ENCODE peak calls at places on chromosomes 16 and 17, in six cellular contexts. One of them, this sample, is unnamed.

GRCh38 chr16:2464333-2464732 is 4.4 kb downstream of the TEDC2 start:
- DNase-seq in pulmonary artery endothelial cell: no peak
- DNase-seq in CD8-positive, alpha-beta T cell: no peak
- DNase-seq in Caki2: no peak
- DNase-seq in HEK293T: no peak
- DNase-seq in activated T-helper 1 cell treated with Interleukin-2 at 50 U/mL for 16 hours: no peak
- DNase-seq in this sample: no peak

GRCh38 chr16:68367034-68367433 is 56.2 kb downstream of the PRMT7 start:
- DNase-seq in pulmonary artery endothelial cell: no peak
- DNase-seq in CD8-positive, alpha-beta T cell: no peak
- DNase-seq in Caki2: no peak
- DNase-seq in HEK293T: peak; percentile 70
- DNase-seq in activated T-helper 1 cell treated with Interleukin-2 at 50 U/mL for 16 hours: peak; percentile 17
- DNase-seq in this sample: no peak

GRCh38 chr16:51565149-51565548 is 414.1 kb upstream of the SALL1 start:
- DNase-seq in pulmonary artery endothelial cell: no peak
- DNase-seq in CD8-positive, alpha-beta T cell: no peak
- DNase-seq in Caki2: no peak
- DNase-seq in HEK293T: no peak
- DNase-seq in activated T-helper 1 cell treated with Interleukin-2 at 50 U/mL for 16 hours: no peak
- DNase-seq in this sample: no peak

GRCh38 chr17:21370430-21370829 is 5.7 kb upstream of the KCNJ12 start:
- DNase-seq in pulmonary artery endothelial cell: no peak
- DNase-seq in CD8-positive, alpha-beta T cell: no peak
- DNase-seq in Caki2: no peak
- DNase-seq in HEK293T: peak; percentile 44
- DNase-seq in activated T-helper 1 cell treated with Interleukin-2 at 50 U/mL for 16 hours: no peak
- DNase-seq in this sample: no peak

GRCh38 chr16:89700649-89701424 is 668 bp downstream of the SPATA2L start:
- DNase-seq in pulmonary artery endothelial cell: no peak
- DNase-seq in CD8-positive, alpha-beta T cell: peak; percentile 38
- DNase-seq in Caki2: peak; percentile 62
- DNase-seq in HEK293T: peak; percentile 54
- DNase-seq in activated T-helper 1 cell treated with Interleukin-2 at 50 U/mL for 16 hours: peak; percentile 47
- DNase-seq in this sample: no peak

GRCh38 chr17:41492771-41493170 is 3.1 kb upstream of the KRT36 start:
- DNase-seq in pulmonary artery endothelial cell: peak; percentile 69
- DNase-seq in CD8-positive, alpha-beta T cell: no peak
- DNase-seq in Caki2: no peak
- DNase-seq in HEK293T: peak; percentile 29
- DNase-seq in activated T-helper 1 cell treated with Interleukin-2 at 50 U/mL for 16 hours: no peak
- DNase-seq in this sample: peak; percentile 62

GRCh38 chr17:2926019-2926650 is 129.9 kb downstream of the RAP1GAP2 start:
- DNase-seq in pulmonary artery endothelial cell: no peak
- DNase-seq in CD8-positive, alpha-beta T cell: no peak
- DNase-seq in Caki2: no peak
- DNase-seq in HEK293T: no peak
- DNase-seq in activated T-helper 1 cell treated with Interleukin-2 at 50 U/mL for 16 hours: no peak
- DNase-seq in this sample: no peak

GRCh38 chr16:2813661-2814288 is 3.3 kb upstream of the PRSS21 start:
- DNase-seq in pulmonary artery endothelial cell: no peak
- DNase-seq in CD8-positive, alpha-beta T cell: no peak
- DNase-seq in Caki2: no peak
- DNase-seq in HEK293T: no peak
- DNase-seq in activated T-helper 1 cell treated with Interleukin-2 at 50 U/mL for 16 hours: no peak
- DNase-seq in this sample: no peak

GRCh38 chr16:53870831-53871230 is 166.9 kb downstream of the FTO start:
- DNase-seq in pulmonary artery endothelial cell: no peak
- DNase-seq in CD8-positive, alpha-beta T cell: no peak
- DNase-seq in Caki2: no peak
- DNase-seq in HEK293T: no peak
- DNase-seq in activated T-helper 1 cell treated with Interleukin-2 at 50 U/mL for 16 hours: no peak
- DNase-seq in this sample: no peak

GRCh38 chr17:19274893-19275292 is 37.7 kb downstream of the EPN2 start:
- DNase-seq in pulmonary artery endothelial cell: no peak
- DNase-seq in CD8-positive, alpha-beta T cell: no peak
- DNase-seq in Caki2: no peak
- DNase-seq in HEK293T: no peak
- DNase-seq in activated T-helper 1 cell treated with Interleukin-2 at 50 U/mL for 16 hours: no peak
- DNase-seq in this sample: no peak

GRCh38 chr17:81842725-81843504 is 8.1 kb upstream of the PPP1R27 start:
- DNase-seq in pulmonary artery endothelial cell: no peak
- DNase-seq in CD8-positive, alpha-beta T cell: no peak
- DNase-seq in Caki2: no peak
- DNase-seq in HEK293T: no peak
- DNase-seq in activated T-helper 1 cell treated with Interleukin-2 at 50 U/mL for 16 hours: no peak
- DNase-seq in this sample: no peak

GRCh38 chr16:12674096-12674495 is 129.6 kb downstream of the CPPED1 start:
- DNase-seq in pulmonary artery endothelial cell: peak; percentile 24
- DNase-seq in CD8-positive, alpha-beta T cell: no peak
- DNase-seq in Caki2: no peak
- DNase-seq in HEK293T: no peak
- DNase-seq in activated T-helper 1 cell treated with Interleukin-2 at 50 U/mL for 16 hours: no peak
- DNase-seq in this sample: no peak

GRCh38 chr17:19753661-19754463 is 5.8 kb upstream of the ALDH3A1 start:
- DNase-seq in pulmonary artery endothelial cell: no peak
- DNase-seq in CD8-positive, alpha-beta T cell: no peak
- DNase-seq in Caki2: peak; percentile 68
- DNase-seq in HEK293T: no peak
- DNase-seq in activated T-helper 1 cell treated with Interleukin-2 at 50 U/mL for 16 hours: no peak
- DNase-seq in this sample: no peak

GRCh38 chr16:2810651-2811050 is 6.4 kb upstream of the PRSS21 start:
- DNase-seq in pulmonary artery endothelial cell: no peak
- DNase-seq in CD8-positive, alpha-beta T cell: no peak
- DNase-seq in Caki2: no peak
- DNase-seq in HEK293T: no peak
- DNase-seq in activated T-helper 1 cell treated with Interleukin-2 at 50 U/mL for 16 hours: no peak
- DNase-seq in this sample: no peak

GRCh38 chr16:68499011-68499410 is 40.1 kb upstream of the ZFP90 start:
- DNase-seq in pulmonary artery endothelial cell: no peak
- DNase-seq in CD8-positive, alpha-beta T cell: no peak
- DNase-seq in Caki2: no peak
- DNase-seq in HEK293T: no peak
- DNase-seq in activated T-helper 1 cell treated with Interleukin-2 at 50 U/mL for 16 hours: no peak
- DNase-seq in this sample: no peak

GRCh38 chr17:82331345-82331939 is 2.1 kb downstream of the SECTM1 start:
- DNase-seq in pulmonary artery endothelial cell: no peak
- DNase-seq in CD8-positive, alpha-beta T cell: no peak
- DNase-seq in Caki2: no peak
- DNase-seq in HEK293T: no peak
- DNase-seq in activated T-helper 1 cell treated with Interleukin-2 at 50 U/mL for 16 hours: no peak
- DNase-seq in this sample: no peak

GRCh38 chr16:2749936-2750335 is 2.5 kb upstream of the SRRM2 start:
- DNase-seq in pulmonary artery endothelial cell: no peak
- DNase-seq in CD8-positive, alpha-beta T cell: no peak
- DNase-seq in Caki2: no peak
- DNase-seq in HEK293T: no peak
- DNase-seq in activated T-helper 1 cell treated with Interleukin-2 at 50 U/mL for 16 hours: no peak
- DNase-seq in this sample: no peak

GRCh38 chr17:37483311-37484039 is 6.2 kb upstream of the DUSP14 start:
- DNase-seq in pulmonary artery endothelial cell: no peak
- DNase-seq in CD8-positive, alpha-beta T cell: no peak
- DNase-seq in Caki2: no peak
- DNase-seq in HEK293T: no peak
- DNase-seq in activated T-helper 1 cell treated with Interleukin-2 at 50 U/mL for 16 hours: no peak
- DNase-seq in this sample: peak; percentile 69

GRCh38 chr17:31724026-31724425 is 135.0 kb downstream of the COPRS start:
- DNase-seq in pulmonary artery endothelial cell: peak; percentile 57
- DNase-seq in CD8-positive, alpha-beta T cell: no peak
- DNase-seq in Caki2: peak; percentile 21
- DNase-seq in HEK293T: no peak
- DNase-seq in activated T-helper 1 cell treated with Interleukin-2 at 50 U/mL for 16 hours: no peak
- DNase-seq in this sample: no peak

GRCh38 chr17:78132086-78132676 is 1.6 kb downstream of the TMC8 start:
- DNase-seq in pulmonary artery endothelial cell: no peak
- DNase-seq in CD8-positive, alpha-beta T cell: peak; percentile 44
- DNase-seq in Caki2: no peak
- DNase-seq in HEK293T: no peak
- DNase-seq in activated T-helper 1 cell treated with Interleukin-2 at 50 U/mL for 16 hours: peak; percentile 58
- DNase-seq in this sample: no peak

GRCh38 chr16:81553080-81553813 is 108.6 kb downstream of the CMIP start:
- DNase-seq in pulmonary artery endothelial cell: no peak
- DNase-seq in CD8-positive, alpha-beta T cell: no peak
- DNase-seq in Caki2: no peak
- DNase-seq in HEK293T: no peak
- DNase-seq in activated T-helper 1 cell treated with Interleukin-2 at 50 U/mL for 16 hours: no peak
- DNase-seq in this sample: no peak

GRCh38 chr17:50079334-50080095 is 15.6 kb upstream of the PDK2 start:
- DNase-seq in pulmonary artery endothelial cell: no peak
- DNase-seq in CD8-positive, alpha-beta T cell: no peak
- DNase-seq in Caki2: no peak
- DNase-seq in HEK293T: peak; percentile 49
- DNase-seq in activated T-helper 1 cell treated with Interleukin-2 at 50 U/mL for 16 hours: no peak
- DNase-seq in this sample: no peak

GRCh38 chr16:70804153-70804728 is 3.3 kb upstream of the VAC14 start:
- DNase-seq in pulmonary artery endothelial cell: peak; percentile 71
- DNase-seq in CD8-positive, alpha-beta T cell: no peak
- DNase-seq in Caki2: no peak
- DNase-seq in HEK293T: no peak
- DNase-seq in activated T-helper 1 cell treated with Interleukin-2 at 50 U/mL for 16 hours: no peak
- DNase-seq in this sample: no peak

GRCh38 chr17:75047398-75048098 is 523 bp downstream of the KCTD2 start:
- DNase-seq in pulmonary artery endothelial cell: no peak
- DNase-seq in CD8-positive, alpha-beta T cell: no peak
- DNase-seq in Caki2: no peak
- DNase-seq in HEK293T: no peak
- DNase-seq in activated T-helper 1 cell treated with Interleukin-2 at 50 U/mL for 16 hours: no peak
- DNase-seq in this sample: no peak

GRCh38 chr16:87077750-87078127 is 239.5 kb downstream of the C16orf95 start:
- DNase-seq in pulmonary artery endothelial cell: no peak
- DNase-seq in CD8-positive, alpha-beta T cell: no peak
- DNase-seq in Caki2: no peak
- DNase-seq in HEK293T: no peak
- DNase-seq in activated T-helper 1 cell treated with Interleukin-2 at 50 U/mL for 16 hours: no peak
- DNase-seq in this sample: no peak

GRCh38 chr17:28720247-28720996 is 637 bp downstream of the RPL23A start:
- DNase-seq in pulmonary artery endothelial cell: no peak
- DNase-seq in CD8-positive, alpha-beta T cell: no peak
- DNase-seq in Caki2: no peak
- DNase-seq in HEK293T: no peak
- DNase-seq in activated T-helper 1 cell treated with Interleukin-2 at 50 U/mL for 16 hours: no peak
- DNase-seq in this sample: no peak

GRCh38 chr17:4550534-4551039 is 4.6 kb downstream of the MYBBP1A start:
- DNase-seq in pulmonary artery endothelial cell: no peak
- DNase-seq in CD8-positive, alpha-beta T cell: no peak
- DNase-seq in Caki2: no peak
- DNase-seq in HEK293T: no peak
- DNase-seq in activated T-helper 1 cell treated with Interleukin-2 at 50 U/mL for 16 hours: no peak
- DNase-seq in this sample: no peak

GRCh38 chr17:64188088-64188487 is 58.1 kb upstream of the ERN1 start:
- DNase-seq in pulmonary artery endothelial cell: no peak
- DNase-seq in CD8-positive, alpha-beta T cell: no peak
- DNase-seq in Caki2: no peak
- DNase-seq in HEK293T: no peak
- DNase-seq in activated T-helper 1 cell treated with Interleukin-2 at 50 U/mL for 16 hours: no peak
- DNase-seq in this sample: no peak

GRCh38 chr17:34146440-34147043 is 108.5 kb upstream of the CCL2 start:
- DNase-seq in pulmonary artery endothelial cell: no peak
- DNase-seq in CD8-positive, alpha-beta T cell: no peak
- DNase-seq in Caki2: peak; percentile 35
- DNase-seq in HEK293T: peak; percentile 27
- DNase-seq in activated T-helper 1 cell treated with Interleukin-2 at 50 U/mL for 16 hours: peak; percentile 22
- DNase-seq in this sample: no peak

GRCh38 chr17:10144976-10145375 is 53.4 kb downstream of the GAS7 start:
- DNase-seq in pulmonary artery endothelial cell: no peak
- DNase-seq in CD8-positive, alpha-beta T cell: no peak
- DNase-seq in Caki2: no peak
- DNase-seq in HEK293T: no peak
- DNase-seq in activated T-helper 1 cell treated with Interleukin-2 at 50 U/mL for 16 hours: no peak
- DNase-seq in this sample: no peak

GRCh38 chr17:4673169-4673568 is 30.8 kb downstream of the PELP1 start:
- DNase-seq in pulmonary artery endothelial cell: no peak
- DNase-seq in CD8-positive, alpha-beta T cell: no peak
- DNase-seq in Caki2: no peak
- DNase-seq in HEK293T: no peak
- DNase-seq in activated T-helper 1 cell treated with Interleukin-2 at 50 U/mL for 16 hours: no peak
- DNase-seq in this sample: no peak

GRCh38 chr17:10614536-10615155 is 42.5 kb downstream of the MYH3 start:
- DNase-seq in pulmonary artery endothelial cell: no peak
- DNase-seq in CD8-positive, alpha-beta T cell: no peak
- DNase-seq in Caki2: peak; percentile 35
- DNase-seq in HEK293T: peak; percentile 63
- DNase-seq in activated T-helper 1 cell treated with Interleukin-2 at 50 U/mL for 16 hours: no peak
- DNase-seq in this sample: no peak

GRCh38 chr17:79943354-79944241 is 92.1 kb downstream of the TBC1D16 start:
- DNase-seq in pulmonary artery endothelial cell: no peak
- DNase-seq in CD8-positive, alpha-beta T cell: no peak
- DNase-seq in Caki2: no peak
- DNase-seq in HEK293T: no peak
- DNase-seq in activated T-helper 1 cell treated with Interleukin-2 at 50 U/mL for 16 hours: no peak
- DNase-seq in this sample: no peak

GRCh38 chr17:40015005-40015997 is at the start of gene CSF3:
- DNase-seq in pulmonary artery endothelial cell: no peak
- DNase-seq in CD8-positive, alpha-beta T cell: no peak
- DNase-seq in Caki2: no peak
- DNase-seq in HEK293T: no peak
- DNase-seq in activated T-helper 1 cell treated with Interleukin-2 at 50 U/mL for 16 hours: no peak
- DNase-seq in this sample: no peak

GRCh38 chr17:10523043-10523442 is 4.7 kb upstream of the MYH1 start:
- DNase-seq in pulmonary artery endothelial cell: no peak
- DNase-seq in CD8-positive, alpha-beta T cell: no peak
- DNase-seq in Caki2: no peak
- DNase-seq in HEK293T: no peak
- DNase-seq in activated T-helper 1 cell treated with Interleukin-2 at 50 U/mL for 16 hours: no peak
- DNase-seq in this sample: no peak

This sample was measured in brain pericyte.